ENCODE peak calls at places on chromosomes 1 and 21, in seven cellular contexts. T, D, Y, E, H, K and V are unnamed samples.

GRCh38 chr1:15948600-15949452 is 27.1 kb downstream of the ZBTB17 start:
- DNase-seq in E (no peak), T (peak; percentile 95), Y (no peak), D (no peak), K (peak; percentile 55), H (peak; percentile 58), V (peak; percentile 98)

GRCh38 chr21:31938330-31939301 is 65.8 kb downstream of the HUNK start:
- DNase-seq in K (peak; percentile 92), H (peak; percentile 28), T (no peak), D (no peak), Y (no peak), E (no peak), V (no peak)

GRCh38 chr1:150954708-150955107 is 19.9 kb downstream of the CERS2 start:
- DNase-seq in K (no peak), H (no peak), Y (no peak), E (no peak), D (no peak), T (no peak), V (no peak)

GRCh38 chr1:159991513-159991912 is 37.5 kb upstream of the SLAMF9 start:
- DNase-seq in K (peak; percentile 10), H (no peak), T (peak; percentile 15), D (no peak), Y (peak; percentile 36), E (no peak), V (peak; percentile 8)

GRCh38 chr1:237736372-237737029 is 154.2 kb downstream of the ZP4 start:
- DNase-seq in D (peak; percentile 33), E (no peak), H (peak; percentile 80), K (peak; percentile 47), Y (peak; percentile 50), T (peak; percentile 1), V (no peak)

GRCh38 chr1:13965770-13966398 is 265.9 kb downstream of the PRDM2 start:
- DNase-seq in T (peak; percentile 26), E (peak; percentile 56), Y (peak; percentile 61), D (peak; percentile 82), H (peak; percentile 81), K (peak; percentile 72), V (peak; percentile 2)

GRCh38 chr1:206004821-206005220 is 1.6 kb upstream of the RAB7B start:
- DNase-seq in K (peak; percentile 97), D (no peak), H (no peak), T (no peak), Y (no peak), E (no peak), V (no peak)

GRCh38 chr1:7616076-7616833 is 154.8 kb upstream of the VAMP3 start:
- DNase-seq in T (peak; percentile 46), D (peak; percentile 69), Y (peak; percentile 90), E (peak; percentile 43), H (peak; percentile 75), K (peak; percentile 53), V (peak; percentile 60)

GRCh38 chr1:205777994-205778393 is 2.7 kb upstream of the RAB29 start:
- DNase-seq in H (no peak), E (no peak), K (no peak), Y (no peak), T (no peak), D (no peak), V (no peak)

GRCh38 chr1:222911866-222912265 is 97.0 kb downstream of the DISP1 start:
- DNase-seq in Y (no peak), D (no peak), E (no peak), K (peak; percentile 19), H (no peak), T (peak; percentile 68), V (peak; percentile 33)

GRCh38 chr21:45441431-45442255 is 36.7 kb downstream of the COL18A1 start:
- DNase-seq in T (no peak), K (no peak), E (no peak), D (no peak), H (no peak), Y (no peak), V (no peak)

GRCh38 chr1:180586671-180587155 is 27.9 kb downstream of the OVAAL start:
- DNase-seq in D (no peak), K (peak; percentile 86), E (no peak), Y (no peak), H (peak; percentile 42), T (peak; percentile 80), V (peak; percentile 58)

GRCh38 chr21:10418649-10419048 is 102.7 kb upstream of the TPTE start:
- DNase-seq in T (no peak), Y (no peak), D (no peak), K (no peak), H (no peak), E (no peak), V (no peak)

GRCh38 chr1:206736878-206737728 is 33.5 kb upstream of the IL19 start:
- DNase-seq in E (no peak), D (no peak), T (no peak), H (no peak), K (no peak), Y (no peak), V (no peak)

GRCh38 chr1:50308883-50309282 is 114.4 kb downstream of the DMRTA2 start:
- DNase-seq in E (peak; percentile 84), K (peak; percentile 69), Y (peak; percentile 74), T (peak; percentile 17), H (peak; percentile 83), D (peak; percentile 71), V (peak; percentile 8)

GRCh38 chr1:221698579-221699349 is 43.1 kb downstream of the DUSP10 start:
- DNase-seq in E (no peak), H (no peak), Y (no peak), T (no peak), K (peak; percentile 38), D (no peak), V (no peak)

GRCh38 chr1:221701570-221702186 is 40.2 kb downstream of the DUSP10 start:
- DNase-seq in K (no peak), T (no peak), Y (no peak), H (no peak), E (no peak), D (no peak), V (no peak)

GRCh38 chr1:221696740-221697461 is 45.0 kb downstream of the DUSP10 start:
- DNase-seq in K (no peak), T (no peak), H (no peak), Y (no peak), E (no peak), D (no peak), V (no peak)

GRCh38 chr1:221697924-221698425 is 43.9 kb downstream of the DUSP10 start:
- DNase-seq in H (no peak), D (no peak), Y (no peak), T (peak; percentile 65), E (no peak), K (no peak), V (no peak)

DNA sequence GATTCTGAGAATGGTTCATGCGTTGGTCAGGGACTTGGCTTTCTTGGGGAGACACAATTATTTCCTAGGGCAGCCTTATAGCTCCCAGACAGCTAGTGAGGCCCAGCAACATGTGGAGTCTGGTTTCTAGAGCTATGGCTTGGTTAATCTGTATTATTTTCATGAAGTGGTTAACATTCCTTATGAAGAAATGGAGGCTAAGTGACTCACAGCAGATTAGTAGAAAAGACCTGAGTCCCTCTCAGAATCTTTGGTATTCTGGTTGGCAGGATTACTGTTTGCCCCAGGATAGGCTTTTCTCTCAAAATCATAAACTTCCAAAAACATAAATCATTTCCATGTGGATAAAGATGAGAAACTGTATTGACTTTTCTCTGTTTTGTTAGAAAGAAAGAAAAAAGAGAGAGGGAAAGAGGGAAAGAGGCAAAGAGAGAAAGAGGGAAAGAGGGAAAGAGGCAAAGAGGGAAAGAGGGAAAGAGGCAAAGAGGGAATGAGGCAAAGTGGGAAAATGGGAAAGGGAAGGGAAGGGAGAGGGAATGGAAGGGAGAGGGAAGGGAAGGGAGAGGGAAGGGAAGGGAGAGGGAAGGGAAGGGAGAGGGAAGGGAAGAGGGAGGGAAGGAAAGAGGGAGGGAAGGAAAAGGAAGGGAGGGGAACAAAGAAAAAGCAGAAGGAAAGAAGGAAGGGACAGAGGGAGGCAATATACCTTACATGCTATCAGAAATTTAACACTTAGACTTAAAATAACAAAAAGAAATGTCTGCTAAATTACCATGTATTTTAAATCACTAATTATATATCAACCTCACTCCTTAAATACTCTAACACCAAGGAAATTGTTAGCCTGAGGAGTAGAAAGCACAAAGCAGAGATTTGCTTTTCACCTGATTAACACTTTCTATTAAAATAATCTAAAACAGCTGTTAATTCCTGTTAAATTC is 42.0 kb downstream of the DUSP10 start:
- DNase-seq in H (no peak), D (no peak), E (no peak), K (peak; percentile 21), T (peak; percentile 75), Y (no peak), V (no peak)
- H3K23ac ChIP-seq in H (no peak overlapping the region), D (no peak overlapping the region), E (no peak overlapping the region), K (no peak overlapping the region), T (peak overlapping the region; percentile 46), Y (no peak overlapping the region), V (no peak overlapping the region)

GRCh38 chr1:21779613-21780521 is 3.1 kb downstream of the USP48 start:
- DNase-seq in E (no peak), K (no peak), H (no peak), D (no peak), Y (no peak), T (no peak), V (no peak)
- H3K27ac ChIP-seq in E (no peak overlapping the region), K (no peak overlapping the region), H (no peak overlapping the region), D (no peak overlapping the region), Y (no peak overlapping the region), T (no peak overlapping the region), V (no peak overlapping the region)

GRCh38 chr1:40625476-40626382 is 39.8 kb downstream of the RIMS3 start:
- DNase-seq in D (no peak), Y (no peak), T (peak; percentile 21), E (no peak), H (no peak), K (peak; percentile 28), V (peak; percentile 12)
- H2BK120ac ChIP-seq in D (no peak overlapping the region), Y (no peak overlapping the region), T (no peak overlapping the region), E (peak overlapping the region; percentile 13), H (no peak overlapping the region), K (no peak overlapping the region), V (no peak overlapping the region)

GRCh38 chr1:102190429-102190828 is 193.7 kb upstream of the OLFM3 start:
- DNase-seq in D (no peak), E (no peak), H (no peak), Y (no peak), T (no peak), K (no peak), V (no peak)

GRCh38 chr1:102186541-102186940 is 189.8 kb upstream of the OLFM3 start:
- DNase-seq in K (peak; percentile 86), D (no peak), H (no peak), T (no peak), E (no peak), Y (no peak), V (no peak)

DNA sequence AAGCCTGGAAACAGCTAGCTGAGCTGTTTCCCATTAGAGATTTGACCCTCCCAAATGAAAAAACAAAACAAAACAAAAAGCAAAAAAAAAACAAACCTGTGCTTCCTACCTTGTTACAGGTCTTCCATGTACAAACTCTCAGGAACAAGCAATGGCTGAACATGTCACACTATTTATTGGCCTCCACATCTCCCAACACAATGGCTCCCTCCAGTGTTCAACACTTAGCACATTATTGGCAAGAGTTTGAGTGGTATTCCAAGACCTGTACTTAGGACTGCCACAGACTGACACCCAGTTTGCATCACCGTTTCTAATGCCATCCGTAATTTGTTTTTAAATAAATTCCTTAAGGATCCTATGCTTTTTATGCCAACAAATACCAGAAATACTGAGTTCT is 195.0 kb upstream of the OLFM3 start:
- DNase-seq in T (no peak), E (peak; percentile 62), D (peak; percentile 40), K (peak; percentile 75), H (peak; percentile 78), Y (no peak), V (peak; percentile 56)
- H3K23ac ChIP-seq in T (no peak overlapping the region), E (no peak overlapping the region), D (no peak overlapping the region), K (no peak overlapping the region), H (no peak overlapping the region), Y (no peak overlapping the region), V (no peak overlapping the region)